ENCODE peak calls at places on chromosomes 5 and 9, in six cellular contexts. B is HuH-7; P is T-helper 1 cell; A is natural killer cell treated with Interleukin-12 subunit alpha and Interleukin-12 subunit beta and Interleukin-15 and Interleukin-18, amount 100 ng/mL, for 72 hours; I is AG08396; M is activated effector memory CD4-positive, alpha-beta T cell treated with Interleukin-2 at 50 U/mL for 16 hours. Y is an unnamed sample.

GRCh38 chr9:87178353-87178752 is 231.0 kb upstream of the GAS1 start:
- DNase-seq in B (no peak), I (no peak), A (no peak), M (no peak), P (no peak), Y (no peak)

GRCh38 chr5:87188411-87188810 is 79.3 kb upstream of the RASA1 start:
- DNase-seq in M (no peak), I (no peak), B (no peak), A (no peak), P (no peak), Y (no peak)

GRCh38 chr5:57784106-57784505 is 301.5 kb upstream of the ACTBL2 start:
- DNase-seq in M (no peak), P (no peak), A (no peak), B (no peak), I (no peak), Y (no peak)

GRCh38 chr9:32928145-32928763 is 73.2 kb downstream of the APTX start:
- DNase-seq in M (no peak), P (no peak), B (no peak), I (no peak), A (no peak), Y (peak)

GRCh38 chr5:1875843-1876671 is 6.7 kb downstream of the IRX4 start:
- DNase-seq in P (no peak), B (no peak), M (no peak), A (no peak), I (no peak), Y (no peak)

GRCh38 chr5:9099681-9100080 is 446.2 kb downstream of the SEMA5A start:
- DNase-seq in M (no peak), B (no peak), A (no peak), P (no peak), I (no peak), Y (no peak)

GRCh38 chr5:104400941-104401340 is 838.4 kb upstream of the NUDT12 start:
- DNase-seq in A (no peak), M (no peak), I (no peak), B (no peak), P (no peak), Y (no peak)

GRCh38 chr9:92983984-92984589 is 36.8 kb downstream of the FGD3 start:
- DNase-seq in B (no peak), A (no peak), I (no peak), M (no peak), P (no peak), Y (peak)

GRCh38 chr5:74016373-74016772 is 390.4 kb downstream of the ARHGEF28 start:
- DNase-seq in A (no peak), I (no peak), P (no peak), M (no peak), B (peak), Y (peak)

Y was measured in NB4.